ENCODE peak calls at places on chromosomes 12 and 14, in eight cellular contexts. I is GM23338, Q is A549, X is SK-N-SH, J is Panc1, H is HCT116, P is K562, K is GM12878. S is an unnamed sample.

GRCh38 chr14:104882325-104882973 is 17.4 kb downstream of the CEP170B start:
- DNase-seq in I (peak), Q (peak), X (peak), J (no peak), H (peak), P (peak), K (no peak), S (no peak)

GRCh38 chr12:119302334-119303132 is 32.0 kb upstream of the CCDC60 start:
- DNase-seq in I (peak), Q (no peak), X (peak), J (no peak), H (no peak), P (no peak), K (no peak), S (no peak)

GRCh38 chr12:39587247-39587646 is 32.4 kb downstream of the ABCD2 start:
- DNase-seq in I (no peak), Q (no peak), X (peak), J (no peak), H (peak), P (peak), K (no peak), S (no peak)

GRCh38 chr12:8698132-8698829 is 490 bp downstream of the RIMKLB start:
- DNase-seq in I (peak), Q (peak), X (peak), J (no peak), H (no peak), P (peak), K (no peak), S (no peak)

GRCh38 chr14:68938515-68939423 is 40.3 kb downstream of the ACTN1 start:
- DNase-seq in I (no peak), Q (peak), X (peak), J (no peak), H (no peak), P (no peak), K (no peak), S (no peak)

GRCh38 chr12:92505373-92506340 is 197.1 kb upstream of the PLEKHG7 start:
- DNase-seq in I (no peak), Q (no peak), X (peak), J (no peak), H (no peak), P (peak), K (peak), S (peak)

GRCh38 chr12:96121271-96121711 is 72.9 kb upstream of the ELK3 start:
- DNase-seq in I (no peak), Q (no peak), X (no peak), J (no peak), H (no peak), P (peak), K (peak), S (peak)

GRCh38 chr12:113073586-113073985 is 17.1 kb downstream of the DTX1 start:
- DNase-seq in I (no peak), Q (no peak), X (no peak), J (no peak), H (no peak), P (no peak), K (no peak), S (no peak)

GRCh38 chr14:54646576-54647130 is 79.7 kb downstream of the SAMD4A start:
- DNase-seq in I (no peak), Q (no peak), X (no peak), J (no peak), H (no peak), P (no peak), K (no peak), S (no peak)

GRCh38 chr12:130063866-130064265 is 98.4 kb upstream of the FZD10 start:
- DNase-seq in I (no peak), Q (no peak), X (no peak), J (no peak), H (no peak), P (no peak), K (no peak), S (no peak)

GRCh38 chr14:99274346-99275221 is 2.6 kb upstream of the BCL11B start:
- DNase-seq in I (peak), Q (peak), X (peak), J (no peak), H (peak), P (peak), K (no peak), S (peak)

GRCh38 chr12:47823422-47824086 is 3.9 kb upstream of the HDAC7 start:
- DNase-seq in I (no peak), Q (no peak), X (no peak), J (no peak), H (no peak), P (no peak), K (no peak), S (no peak)

GRCh38 chr12:76860301-76860700 is 18.5 kb downstream of the CSRP2 start:
- DNase-seq in I (no peak), Q (no peak), X (no peak), J (no peak), H (no peak), P (no peak), K (no peak), S (no peak)

GRCh38 chr12:76863005-76863670 is 15.7 kb downstream of the CSRP2 start:
- DNase-seq in I (no peak), Q (no peak), X (no peak), J (no peak), H (no peak), P (no peak), K (no peak), S (no peak)

GRCh38 chr12:76863811-76864210 is 15.0 kb downstream of the CSRP2 start:
- DNase-seq in I (no peak), Q (no peak), X (no peak), J (no peak), H (no peak), P (no peak), K (no peak), S (no peak)

GRCh38 chr12:76856018-76856644 is 22.7 kb downstream of the CSRP2 start:
- DNase-seq in I (no peak), Q (no peak), X (no peak), J (no peak), H (no peak), P (no peak), K (no peak), S (no peak)

DNA sequence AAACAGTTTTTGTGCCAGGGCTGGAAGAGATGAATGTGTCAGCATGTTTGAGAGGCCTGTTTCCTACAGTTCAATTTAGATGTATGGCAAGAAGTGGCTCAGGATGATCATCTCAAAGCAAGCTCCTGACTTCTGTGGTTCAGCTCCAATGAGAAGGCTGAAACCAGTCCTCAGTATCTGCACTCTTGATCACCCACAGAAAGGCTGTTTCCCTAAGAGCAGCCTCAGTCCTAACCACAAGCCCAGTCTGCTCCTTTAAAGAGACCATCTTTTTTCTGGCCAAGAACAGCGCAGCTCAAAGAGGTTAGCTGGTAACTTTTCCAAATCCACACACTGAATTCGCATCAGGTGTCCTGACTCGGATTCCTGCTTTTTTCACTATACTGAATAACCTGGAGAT is 19.2 kb downstream of the CSRP2 start:
- DNase-seq in I (no peak), Q (no peak), X (no peak), J (no peak), H (no peak), P (peak), K (no peak), S (no peak)
- TF ChIP-seq REST in I (no peak), Q (no peak), X (no peak), J (no peak), H (no peak), P (no peak), K (no peak), S (no peak)

GRCh38 chr12:51389302-51389999 is 1.8 kb downstream of the GALNT6 start:
- DNase-seq in I (no peak), Q (no peak), X (no peak), J (no peak), H (no peak), P (peak), K (no peak), S (no peak)
- TF ChIP-seq REST in I (no peak), Q (no peak), X (no peak), J (no peak), H (no peak), P (no peak), K (no peak), S (no peak)

GRCh38 chr14:57346741-57347140 is 43.6 kb upstream of the NAA30 start:
- DNase-seq in I (no peak), Q (no peak), X (no peak), J (no peak), H (no peak), P (no peak), K (no peak), S (no peak)
- TF ChIP-seq REST in I (no peak), Q (no peak), X (no peak), J (no peak), H (no peak), P (no peak), K (no peak), S (no peak)

GRCh38 chr12:63294327-63294632 is 143.3 kb upstream of the AVPR1A start:
- DNase-seq in I (no peak), Q (peak), X (no peak), J (no peak), H (peak), P (no peak), K (no peak), S (no peak)
- TF ChIP-seq REST in I (no peak), Q (no peak), X (no peak), J (no peak), H (no peak), P (no peak), K (no peak), S (no peak)

S was measured in HL-60.